ENCODE peak calls at places on chromosomes 13 and 19, in six cellular contexts. K, A, R, V, N and C are unnamed samples.

GRCh38 chr19:45103200-45103624 is 10.2 kb downstream of the PPP1R37 start:
- DNase-seq in V (peak; percentile 43), N (no peak), A (no peak), K (no peak), R (no peak), C (peak; percentile 58)

GRCh38 chr13:44064376-44064775 is 184.7 kb downstream of the LACC1 start:
- DNase-seq in K (no peak), A (no peak), N (no peak), R (no peak), V (no peak), C (no peak)

GRCh38 chr13:32032780-32033179 is 1.2 kb downstream of the FRY start:
- DNase-seq in N (no peak), A (no peak), K (no peak), V (no peak), R (no peak), C (no peak)

GRCh38 chr13:66162470-66162869 is 1067.7 kb downstream of the PCDH9 start:
- DNase-seq in K (no peak), R (no peak), N (no peak), A (no peak), V (no peak), C (no peak)

GRCh38 chr19:5155586-5156210 is 184.9 kb downstream of the PTPRS start:
- DNase-seq in V (no peak), R (no peak), K (peak; percentile 12), N (no peak), A (no peak), C (peak; percentile 15)

GRCh38 chr19:33456076-33456844 is 65.3 kb downstream of the PEPD start:
- DNase-seq in A (no peak), R (no peak), N (no peak), K (no peak), V (no peak), C (no peak)

GRCh38 chr19:45598267-45599011 is 3.6 kb downstream of the GPR4 start:
- DNase-seq in R (no peak), K (peak; percentile 30), A (no peak), V (no peak), N (no peak), C (no peak)

GRCh38 chr19:3981736-3982681 is 3.3 kb downstream of the EEF2 start:
- DNase-seq in A (no peak), V (no peak), R (no peak), K (no peak), N (no peak), C (no peak)

GRCh38 chr19:13163609-13164364 is 13.6 kb downstream of the IER2 start:
- DNase-seq in V (peak; percentile 23), K (peak; percentile 88), R (peak; percentile 47), N (peak; percentile 46), A (peak; percentile 70), C (peak; percentile 66)

GRCh38 chr13:103351035-103351828 is 285.0 kb upstream of the SLC10A2 start:
- DNase-seq in R (no peak), V (no peak), A (no peak), K (no peak), N (no peak), C (no peak)

GRCh38 chr13:42991892-42992584 is at the start of gene EPSTI1:
- DNase-seq in K (peak; percentile 68), R (peak; percentile 27), N (peak; percentile 14), A (no peak), V (peak; percentile 62), C (no peak)

GRCh38 chr13:76969488-76970365 is 21.4 kb downstream of the ACOD1 start:
- DNase-seq in R (no peak), N (no peak), A (no peak), K (no peak), V (no peak), C (no peak)

GRCh38 chr13:57666554-57666953 is 35.0 kb downstream of the PCDH17 start:
- DNase-seq in K (no peak), R (no peak), A (no peak), V (no peak), N (no peak), C (no peak)

GRCh38 chr19:39296055-39296645 is at the start of gene IFNL1:
- DNase-seq in A (no peak), V (no peak), K (no peak), R (no peak), N (no peak), C (no peak)

GRCh38 chr13:79227418-79227817 is 178.6 kb downstream of the RBM26 start:
- DNase-seq in V (no peak), A (no peak), K (no peak), R (no peak), N (no peak), C (no peak)

GRCh38 chr19:41958367-41959055 is 610 bp downstream of the RABAC1 start:
- DNase-seq in A (peak; percentile 23), N (peak; percentile 81), R (peak; percentile 73), V (peak; percentile 82), K (peak; percentile 84), C (peak; percentile 77)

GRCh38 chr19:11251650-11252314 is 10.5 kb downstream of the DOCK6 start:
- DNase-seq in A (no peak), V (no peak), N (no peak), K (no peak), R (no peak), C (no peak)

GRCh38 chr13:74104661-74105275 is 29.4 kb downstream of the KLF12 start:
- DNase-seq in R (no peak), V (no peak), A (no peak), K (no peak), N (no peak), C (no peak)

GRCh38 chr19:13120817-13121216 is 2.8 kb downstream of the NACC1 start:
- DNase-seq in V (no peak), K (no peak), R (no peak), A (no peak), N (no peak), C (no peak)

GRCh38 chr19:39533791-39534190 is 1.1 kb upstream of the EID2B start:
- DNase-seq in A (no peak), N (no peak), V (no peak), R (no peak), K (no peak), C (no peak)

GRCh38 chr13:99998261-99998660 is 16.7 kb downstream of the ZIC2 start:
- DNase-seq in R (no peak), A (no peak), N (no peak), K (no peak), V (no peak), C (no peak)

GRCh38 chr19:35459414-35460082 is 11.5 kb downstream of the FFAR2 start:
- DNase-seq in R (no peak), V (no peak), K (peak; percentile 34), A (no peak), N (no peak), C (no peak)

GRCh38 chr19:41701401-41702075 is 6.9 kb upstream of the CEACAM5 start:
- DNase-seq in K (no peak), V (no peak), N (no peak), A (no peak), R (no peak), C (no peak)

GRCh38 chr19:53958168-53958571 is 4.6 kb upstream of the CACNG8 start:
- DNase-seq in N (no peak), V (no peak), R (no peak), A (no peak), K (no peak), C (no peak)

GRCh38 chr19:3218037-3218661 is 6.3 kb upstream of the CELF5 start:
- DNase-seq in R (no peak), K (no peak), A (no peak), N (no peak), V (no peak), C (no peak)

GRCh38 chr19:1243768-1244692 is 2.5 kb downstream of the ATP5F1D start:
- DNase-seq in V (peak; percentile 85), A (peak; percentile 64), N (peak; percentile 48), R (no peak), K (peak; percentile 90), C (peak; percentile 87)